ENCODE peak calls at places on chromosomes 6 and 20, in seven cellular contexts. One of them, this sample, is unnamed.

GRCh38 chr20:33993800-33994623 is at the start of gene RALY:
- DNase-seq in HCT116: peak
- DNase-seq in A549: peak
- DNase-seq in ovary: peak
- DNase-seq in sigmoid colon: peak
- DNase-seq in gastrocnemius medialis: peak
- DNase-seq in endothelial cell of umbilical vein: peak
- DNase-seq in this sample: peak

GRCh38 chr20:59933296-59933848 is at the start of gene SYCP2:
- DNase-seq in gastrocnemius medialis: no peak
- DNase-seq in endothelial cell of umbilical vein: no peak
- DNase-seq in HCT116: no peak
- DNase-seq in A549: peak
- DNase-seq in ovary: peak
- DNase-seq in sigmoid colon: peak
- DNase-seq in this sample: peak

GRCh38 chr20:14915356-14915755 is 577.9 kb upstream of the FLRT3 start:
- DNase-seq in ovary: no peak
- DNase-seq in gastrocnemius medialis: no peak
- DNase-seq in A549: no peak
- DNase-seq in endothelial cell of umbilical vein: no peak
- DNase-seq in HCT116: no peak
- DNase-seq in sigmoid colon: peak
- DNase-seq in this sample: peak

GRCh38 chr6:115663681-115664080 is 397.0 kb downstream of the FRK start:
- DNase-seq in sigmoid colon: no peak
- DNase-seq in HCT116: no peak
- DNase-seq in gastrocnemius medialis: no peak
- DNase-seq in ovary: no peak
- DNase-seq in A549: no peak
- DNase-seq in endothelial cell of umbilical vein: no peak
- DNase-seq in this sample: no peak

GRCh38 chr20:19903168-19903676 is 113.9 kb upstream of the NAA20 start:
- DNase-seq in endothelial cell of umbilical vein: peak
- DNase-seq in ovary: peak
- DNase-seq in HCT116: no peak
- DNase-seq in sigmoid colon: peak
- DNase-seq in gastrocnemius medialis: no peak
- DNase-seq in A549: no peak
- DNase-seq in this sample: no peak

GRCh38 chr6:8785223-8785622 is 349.9 kb upstream of the SLC35B3 start:
- DNase-seq in A549: no peak
- DNase-seq in endothelial cell of umbilical vein: no peak
- DNase-seq in gastrocnemius medialis: no peak
- DNase-seq in ovary: no peak
- DNase-seq in sigmoid colon: no peak
- DNase-seq in HCT116: no peak
- DNase-seq in this sample: no peak

GRCh38 chr6:45901777-45902650 is 113.6 kb downstream of the CLIC5 start:
- DNase-seq in HCT116: no peak
- DNase-seq in A549: no peak
- DNase-seq in endothelial cell of umbilical vein: no peak
- DNase-seq in gastrocnemius medialis: no peak
- DNase-seq in ovary: no peak
- DNase-seq in sigmoid colon: no peak
- DNase-seq in this sample: no peak

GRCh38 chr20:50913976-50914375 is 17.3 kb downstream of the ADNP start:
- DNase-seq in endothelial cell of umbilical vein: peak
- DNase-seq in HCT116: no peak
- DNase-seq in A549: no peak
- DNase-seq in sigmoid colon: no peak
- DNase-seq in ovary: no peak
- DNase-seq in gastrocnemius medialis: peak
- DNase-seq in this sample: no peak

GRCh38 chr20:33832113-33832853 is 21.1 kb downstream of the CHMP4B start:
- DNase-seq in A549: no peak
- DNase-seq in gastrocnemius medialis: no peak
- DNase-seq in endothelial cell of umbilical vein: peak
- DNase-seq in ovary: peak
- DNase-seq in sigmoid colon: no peak
- DNase-seq in HCT116: no peak
- DNase-seq in this sample: no peak

GRCh38 chr20:35014537-35014936 is 58.9 kb downstream of the MYH7B start:
- DNase-seq in gastrocnemius medialis: no peak
- DNase-seq in ovary: no peak
- DNase-seq in endothelial cell of umbilical vein: no peak
- DNase-seq in A549: no peak
- DNase-seq in sigmoid colon: no peak
- DNase-seq in HCT116: no peak
- DNase-seq in this sample: no peak

GRCh38 chr20:49344975-49345374 is 67.1 kb upstream of the ZNFX1 start:
- DNase-seq in A549: peak
- DNase-seq in gastrocnemius medialis: peak
- DNase-seq in sigmoid colon: peak
- DNase-seq in HCT116: no peak
- DNase-seq in ovary: no peak
- DNase-seq in endothelial cell of umbilical vein: peak
- DNase-seq in this sample: peak

GRCh38 chr6:12538881-12539357 is 177.6 kb upstream of the PHACTR1 start:
- DNase-seq in ovary: peak
- DNase-seq in endothelial cell of umbilical vein: peak
- DNase-seq in A549: no peak
- DNase-seq in gastrocnemius medialis: no peak
- DNase-seq in sigmoid colon: no peak
- DNase-seq in HCT116: no peak
- DNase-seq in this sample: peak

GRCh38 chr6:113488812-113489685 is 368.1 kb upstream of the MARCKS start:
- DNase-seq in ovary: no peak
- DNase-seq in sigmoid colon: no peak
- DNase-seq in gastrocnemius medialis: no peak
- DNase-seq in HCT116: no peak
- DNase-seq in A549: no peak
- DNase-seq in endothelial cell of umbilical vein: no peak
- DNase-seq in this sample: no peak

GRCh38 chr20:32645134-32645533 is 28.6 kb downstream of the C20orf203 start:
- DNase-seq in gastrocnemius medialis: no peak
- DNase-seq in HCT116: no peak
- DNase-seq in endothelial cell of umbilical vein: no peak
- DNase-seq in sigmoid colon: no peak
- DNase-seq in A549: no peak
- DNase-seq in ovary: no peak
- DNase-seq in this sample: no peak

GRCh38 chr6:135937126-135937525 is 85.6 kb downstream of the PDE7B start:
- DNase-seq in gastrocnemius medialis: no peak
- DNase-seq in ovary: no peak
- DNase-seq in HCT116: no peak
- DNase-seq in endothelial cell of umbilical vein: no peak
- DNase-seq in sigmoid colon: no peak
- DNase-seq in A549: no peak
- DNase-seq in this sample: no peak

GRCh38 chr20:62924567-62925419 is 1.5 kb downstream of the DIDO1 start:
- DNase-seq in gastrocnemius medialis: no peak
- DNase-seq in HCT116: no peak
- DNase-seq in ovary: no peak
- DNase-seq in endothelial cell of umbilical vein: peak
- DNase-seq in A549: no peak
- DNase-seq in sigmoid colon: no peak
- DNase-seq in this sample: no peak

GRCh38 chr6:43667245-43668150 is 20.1 kb downstream of the MRPS18A start:
- DNase-seq in gastrocnemius medialis: peak
- DNase-seq in HCT116: peak
- DNase-seq in ovary: peak
- DNase-seq in endothelial cell of umbilical vein: peak
- DNase-seq in sigmoid colon: peak
- DNase-seq in A549: peak
- DNase-seq in this sample: peak

GRCh38 chr20:47558699-47559098 is 57.0 kb downstream of the NCOA3 start:
- DNase-seq in sigmoid colon: no peak
- DNase-seq in HCT116: no peak
- DNase-seq in endothelial cell of umbilical vein: no peak
- DNase-seq in gastrocnemius medialis: no peak
- DNase-seq in ovary: no peak
- DNase-seq in A549: no peak
- DNase-seq in this sample: no peak

GRCh38 chr6:76852776-76853175 is 610.5 kb downstream of the HTR1B start:
- DNase-seq in HCT116: no peak
- DNase-seq in ovary: no peak
- DNase-seq in gastrocnemius medialis: no peak
- DNase-seq in endothelial cell of umbilical vein: peak
- DNase-seq in A549: no peak
- DNase-seq in sigmoid colon: no peak
- DNase-seq in this sample: no peak

GRCh38 chr20:54456972-54457371 is 18.4 kb upstream of the DOK5 start:
- DNase-seq in sigmoid colon: no peak
- DNase-seq in A549: no peak
- DNase-seq in gastrocnemius medialis: no peak
- DNase-seq in endothelial cell of umbilical vein: no peak
- DNase-seq in ovary: no peak
- DNase-seq in HCT116: no peak
- DNase-seq in this sample: no peak

GRCh38 chr20:25310921-25311728 is 63.2 kb downstream of the PYGB start:
- DNase-seq in HCT116: no peak
- DNase-seq in endothelial cell of umbilical vein: no peak
- DNase-seq in ovary: peak
- DNase-seq in A549: no peak
- DNase-seq in gastrocnemius medialis: peak
- DNase-seq in sigmoid colon: peak
- DNase-seq in this sample: no peak

GRCh38 chr6:75819776-75820487 is 70.9 kb downstream of the MYO6 start:
- DNase-seq in gastrocnemius medialis: no peak
- DNase-seq in HCT116: no peak
- DNase-seq in endothelial cell of umbilical vein: no peak
- DNase-seq in A549: no peak
- DNase-seq in sigmoid colon: no peak
- DNase-seq in ovary: no peak
- DNase-seq in this sample: no peak

GRCh38 chr20:18466894-18467678 is at the start of the genes DZANK1 and POLR3F:
- DNase-seq in A549: peak
- DNase-seq in gastrocnemius medialis: peak
- DNase-seq in endothelial cell of umbilical vein: peak
- DNase-seq in sigmoid colon: peak
- DNase-seq in ovary: peak
- DNase-seq in HCT116: peak
- DNase-seq in this sample: peak
- TF ChIP-seq POLR2A in A549: peak
- TF ChIP-seq POLR2A in gastrocnemius medialis: no peak
- TF ChIP-seq POLR2A in endothelial cell of umbilical vein: peak
- TF ChIP-seq POLR2A in sigmoid colon: no peak
- TF ChIP-seq POLR2A in ovary: peak
- TF ChIP-seq POLR2A in HCT116: peak
- TF ChIP-seq POLR2A in this sample: peak

DNA sequence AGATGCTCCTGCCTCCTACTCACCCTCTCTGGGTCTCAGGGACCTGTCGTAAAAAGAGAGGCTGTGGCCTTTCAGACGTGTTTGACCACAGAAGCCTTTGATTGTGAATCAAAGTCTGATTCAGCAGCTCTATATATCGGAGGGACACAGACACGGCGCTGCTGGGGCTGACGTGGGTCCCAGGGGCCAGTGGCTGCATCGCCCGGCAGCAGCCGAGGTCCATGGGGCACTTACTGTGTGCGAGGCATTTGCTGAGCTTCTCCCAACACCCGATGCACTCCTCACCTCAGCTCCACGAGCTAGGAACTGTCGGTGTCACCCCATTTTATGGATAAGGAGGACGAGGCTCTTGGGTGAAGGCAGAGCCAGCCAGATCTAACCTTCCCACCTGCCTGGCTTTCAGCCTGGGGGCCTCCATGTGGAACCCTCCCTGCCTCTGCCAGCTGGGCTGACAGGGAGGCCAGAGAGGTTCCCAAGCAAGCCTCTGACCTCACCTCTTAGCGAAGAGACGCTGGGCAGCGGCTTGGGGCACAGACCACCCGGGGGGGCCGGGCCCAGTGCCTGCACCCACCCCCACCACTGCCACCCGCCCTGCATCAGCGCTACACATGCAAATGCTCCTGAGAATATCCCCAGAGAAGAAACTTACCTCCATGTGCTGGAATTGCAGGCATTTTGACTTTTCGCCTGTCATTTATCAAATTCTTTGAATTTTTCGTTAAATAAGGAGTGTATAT is 19.9 kb downstream of the PMEPA1 start:
- DNase-seq in endothelial cell of umbilical vein: no peak
- DNase-seq in ovary: no peak
- DNase-seq in sigmoid colon: no peak
- DNase-seq in A549: no peak
- DNase-seq in gastrocnemius medialis: no peak
- DNase-seq in HCT116: no peak
- DNase-seq in this sample: no peak
- H3K4me3 ChIP-seq in endothelial cell of umbilical vein: no peak
- H3K4me3 ChIP-seq in ovary: no peak
- H3K4me3 ChIP-seq in sigmoid colon: no peak
- H3K4me3 ChIP-seq in A549: no peak
- H3K4me3 ChIP-seq in gastrocnemius medialis: no peak
- H3K4me3 ChIP-seq in HCT116: no peak
- H3K4me3 ChIP-seq in this sample: no peak

DNA sequence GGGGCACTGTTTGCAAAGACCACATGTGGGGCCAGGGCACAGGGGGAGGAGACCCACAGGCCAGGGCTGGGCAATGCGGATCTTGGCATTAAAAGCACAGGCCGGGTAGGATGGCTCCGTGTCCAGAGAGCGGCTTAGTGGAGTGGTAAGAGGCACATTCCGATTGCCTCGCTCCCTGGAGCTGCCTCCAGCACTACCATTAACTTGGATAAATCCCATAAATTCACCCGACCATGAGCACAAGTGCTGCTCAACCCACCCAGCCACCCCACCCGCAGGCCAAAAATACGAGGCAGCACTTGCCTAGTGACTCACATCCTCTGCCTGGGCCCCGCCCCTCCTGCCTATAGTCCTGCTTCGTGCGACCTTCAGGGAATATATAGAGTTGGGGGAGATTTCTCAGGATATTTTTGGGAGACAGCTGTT is 67.5 kb upstream of the QKI start:
- DNase-seq in gastrocnemius medialis: no peak
- DNase-seq in ovary: no peak
- DNase-seq in HCT116: no peak
- DNase-seq in A549: no peak
- DNase-seq in sigmoid colon: no peak
- DNase-seq in endothelial cell of umbilical vein: no peak
- DNase-seq in this sample: no peak
- H3K27ac ChIP-seq in gastrocnemius medialis: peak
- H3K27ac ChIP-seq in ovary: no peak
- H3K27ac ChIP-seq in HCT116: no peak
- H3K27ac ChIP-seq in A549: no peak
- H3K27ac ChIP-seq in sigmoid colon: peak
- H3K27ac ChIP-seq in endothelial cell of umbilical vein: no peak
- H3K27ac ChIP-seq in this sample: no peak

GRCh38 chr20:3172933-3173581 is at the start of gene LZTS3:
- DNase-seq in A549: peak
- DNase-seq in sigmoid colon: peak
- DNase-seq in HCT116: no peak
- DNase-seq in endothelial cell of umbilical vein: peak
- DNase-seq in ovary: peak
- DNase-seq in gastrocnemius medialis: peak
- DNase-seq in this sample: peak
- TF ChIP-seq POLR2A in A549: no peak
- TF ChIP-seq POLR2A in sigmoid colon: no peak
- TF ChIP-seq POLR2A in HCT116: no peak
- TF ChIP-seq POLR2A in endothelial cell of umbilical vein: no peak
- TF ChIP-seq POLR2A in ovary: peak
- TF ChIP-seq POLR2A in gastrocnemius medialis: peak
- TF ChIP-seq POLR2A in this sample: peak

This sample was measured in uterus.